ENCODE peak calls at places on chromosomes 12 and 14, in five cellular contexts. S, Q, W, P and H are unnamed samples.

GRCh38 chr12:81120961-81121360 is 43.1 kb downstream of the ACSS3 start:
- DNase-seq in P (no peak), W (peak), S (no peak), Q (no peak), H (no peak)

GRCh38 chr14:61418749-61419148 is 97.4 kb downstream of the PRKCH start:
- DNase-seq in Q (no peak), P (no peak), S (no peak), W (no peak), H (no peak)

GRCh38 chr12:110741795-110742717 is 635 bp downstream of the PPP1CC start:
- DNase-seq in P (no peak), S (peak), W (no peak), Q (peak), H (peak)

GRCh38 chr12:115456946-115457689 is 773.1 kb upstream of the TBX3 start:
- DNase-seq in S (no peak), Q (no peak), W (peak), P (no peak), H (no peak)

GRCh38 chr12:6199531-6200265 is 502 bp upstream of the CD9 start:
- DNase-seq in P (no peak), S (no peak), W (no peak), Q (no peak), H (no peak)

GRCh38 chr12:121793501-121793835 is at the start of gene RHOF:
- DNase-seq in S (no peak), Q (no peak), P (no peak), W (no peak), H (peak)

GRCh38 chr14:80100681-80101080 is 110.6 kb downstream of the DIO2 start:
- DNase-seq in Q (no peak), W (no peak), P (no peak), S (no peak), H (no peak)

GRCh38 chr12:124386661-124387509 is 92.0 kb downstream of the RFLNA start:
- DNase-seq in P (no peak), S (no peak), W (no peak), Q (no peak), H (peak)

GRCh38 chr12:30782316-30783173 is 27.8 kb upstream of the CAPRIN2 start:
- DNase-seq in Q (no peak), P (no peak), W (no peak), S (no peak), H (no peak)

GRCh38 chr12:2653461-2653965 is 141.3 kb upstream of the FKBP4 start:
- DNase-seq in Q (no peak), S (no peak), P (no peak), W (no peak), H (no peak)

GRCh38 chr14:51521764-51522163 is 129.9 kb upstream of the FRMD6 start:
- DNase-seq in Q (peak), P (no peak), S (peak), W (no peak), H (peak)

GRCh38 chr12:117098361-117099217 is 627 bp downstream of the TESC start:
- DNase-seq in S (no peak), W (no peak), P (no peak), Q (no peak), H (no peak)

GRCh38 chr14:81710232-81710845 is 176.7 kb upstream of the SEL1L start:
- DNase-seq in W (peak), P (peak), S (peak), Q (peak), H (peak)

GRCh38 chr12:23815810-23816209 is 133.7 kb downstream of the SOX5 start:
- DNase-seq in Q (no peak), S (no peak), P (no peak), W (no peak), H (no peak)

GRCh38 chr14:86574778-86575129 is 1044.8 kb downstream of the FLRT2 start:
- DNase-seq in P (no peak), W (no peak), S (no peak), Q (no peak), H (no peak)

GRCh38 chr14:54420478-54421116 is 20.6 kb downstream of the CNIH1 start:
- DNase-seq in W (peak), Q (peak), S (peak), P (no peak), H (peak)

GRCh38 chr12:52425466-52425865 is 8.7 kb downstream of the KRT75 start:
- DNase-seq in P (no peak), Q (no peak), S (no peak), W (no peak), H (no peak)

GRCh38 chr14:23123419-23123818 is 4.4 kb upstream of the CEBPE start:
- DNase-seq in S (no peak), Q (peak), P (no peak), W (no peak), H (no peak)

GRCh38 chr12:31785318-31785717 is 56.5 kb upstream of the AMN1 start:
- DNase-seq in P (no peak), S (no peak), W (no peak), Q (no peak), H (no peak)

GRCh38 chr12:31778687-31779086 is 49.9 kb upstream of the AMN1 start:
- DNase-seq in S (no peak), W (no peak), P (no peak), Q (no peak), H (no peak)

GRCh38 chr12:31781894-31782540 is 53.2 kb upstream of the AMN1 start:
- DNase-seq in W (no peak), P (no peak), S (no peak), Q (no peak), H (no peak)

GRCh38 chr12:31780096-31780495 is 51.3 kb upstream of the AMN1 start:
- DNase-seq in Q (no peak), S (no peak), W (no peak), P (no peak), H (no peak)

GRCh38 chr12:31783996-31784645 is 55.3 kb upstream of the AMN1 start:
- DNase-seq in Q (no peak), W (no peak), P (no peak), S (no peak), H (no peak)
- H2AFZ ChIP-seq in Q (no peak), W (no peak), P (no peak), S (no peak), H (no peak)

DNA sequence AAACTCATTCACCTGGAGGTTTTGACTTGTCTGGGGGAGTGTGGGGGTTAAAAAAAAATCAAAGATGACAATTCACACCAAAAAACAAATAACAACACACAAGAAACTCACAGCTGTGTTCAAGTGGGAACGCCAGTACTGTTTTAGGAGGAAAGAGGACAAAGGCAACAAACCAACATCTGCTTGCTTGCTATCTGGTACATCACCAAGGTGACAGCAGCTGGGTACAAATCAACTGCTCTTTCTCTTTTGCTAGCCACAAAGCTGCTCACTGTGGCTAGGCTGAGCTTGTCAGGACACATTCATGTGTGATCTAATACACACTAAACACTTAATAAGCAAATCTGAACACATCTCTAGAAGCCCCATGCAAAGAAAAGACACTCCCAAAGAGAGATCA is 128.0 kb upstream of the RAP1B start:
- DNase-seq in W (no peak), P (peak), S (no peak), Q (no peak), H (no peak)
- H2AFZ ChIP-seq in W (no peak), P (peak), S (no peak), Q (no peak), H (no peak)

GRCh38 chr12:40692617-40693502 is 621 bp downstream of the CNTN1 start:
- DNase-seq in W (no peak), S (no peak), P (no peak), Q (no peak), H (peak)
- H2AFZ ChIP-seq in W (no peak), S (peak), P (no peak), Q (no peak), H (peak)

GRCh38 chr14:101706509-101707284 is 54.8 kb upstream of the PPP2R5C start:
- DNase-seq in Q (no peak), S (no peak), W (no peak), P (no peak), H (no peak)

GRCh38 chr14:101707285-101707842 is 54.1 kb upstream of the PPP2R5C start:
- DNase-seq in S (peak), Q (peak), P (peak), W (peak), H (peak)

GRCh38 chr14:101707863-101708620 is 53.5 kb upstream of the PPP2R5C start:
- DNase-seq in W (no peak), Q (no peak), P (no peak), S (no peak), H (no peak)

GRCh38 chr14:101705733-101706508 is 55.6 kb upstream of the PPP2R5C start:
- DNase-seq in Q (peak), S (no peak), W (no peak), P (no peak), H (peak)

DNA sequence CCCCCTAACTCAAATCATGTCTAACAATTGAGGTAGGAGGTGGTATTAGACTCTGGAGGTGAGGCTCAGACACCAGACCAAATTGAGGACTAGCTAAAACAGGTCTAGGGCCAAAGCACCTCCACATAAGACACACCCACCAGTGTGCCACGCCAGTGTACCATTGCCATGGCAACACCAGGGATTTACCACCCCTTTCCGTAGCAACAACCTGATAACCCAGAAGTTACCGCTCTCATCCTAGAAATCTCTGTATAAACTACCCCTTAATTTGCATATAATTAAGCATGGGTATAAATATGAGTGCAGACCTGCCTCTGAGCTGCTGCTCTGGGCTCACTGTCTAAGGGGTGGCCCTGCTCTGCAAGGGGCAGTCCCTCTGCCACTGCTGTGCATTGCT is 57.4 kb upstream of the PPP2R5C start:
- DNase-seq in Q (no peak), P (no peak), W (no peak), S (no peak), H (no peak)
- H2AFZ ChIP-seq in Q (no peak), P (no peak), W (no peak), S (no peak), H (no peak)

GRCh38 chr14:103374121-103374520 is 11.1 kb upstream of the MARK3 start:
- DNase-seq in W (no peak), Q (no peak), P (no peak), S (no peak), H (no peak)

GRCh38 chr14:103370087-103370486 is 15.1 kb upstream of the MARK3 start:
- DNase-seq in Q (no peak), W (no peak), S (no peak), P (no peak), H (no peak)

GRCh38 chr14:103367995-103368394 is 17.2 kb upstream of the MARK3 start:
- DNase-seq in W (no peak), Q (no peak), P (no peak), S (peak), H (peak)

GRCh38 chr14:103372017-103372416 is 13.2 kb upstream of the MARK3 start:
- DNase-seq in P (no peak), S (no peak), W (no peak), Q (no peak), H (no peak)

DNA sequence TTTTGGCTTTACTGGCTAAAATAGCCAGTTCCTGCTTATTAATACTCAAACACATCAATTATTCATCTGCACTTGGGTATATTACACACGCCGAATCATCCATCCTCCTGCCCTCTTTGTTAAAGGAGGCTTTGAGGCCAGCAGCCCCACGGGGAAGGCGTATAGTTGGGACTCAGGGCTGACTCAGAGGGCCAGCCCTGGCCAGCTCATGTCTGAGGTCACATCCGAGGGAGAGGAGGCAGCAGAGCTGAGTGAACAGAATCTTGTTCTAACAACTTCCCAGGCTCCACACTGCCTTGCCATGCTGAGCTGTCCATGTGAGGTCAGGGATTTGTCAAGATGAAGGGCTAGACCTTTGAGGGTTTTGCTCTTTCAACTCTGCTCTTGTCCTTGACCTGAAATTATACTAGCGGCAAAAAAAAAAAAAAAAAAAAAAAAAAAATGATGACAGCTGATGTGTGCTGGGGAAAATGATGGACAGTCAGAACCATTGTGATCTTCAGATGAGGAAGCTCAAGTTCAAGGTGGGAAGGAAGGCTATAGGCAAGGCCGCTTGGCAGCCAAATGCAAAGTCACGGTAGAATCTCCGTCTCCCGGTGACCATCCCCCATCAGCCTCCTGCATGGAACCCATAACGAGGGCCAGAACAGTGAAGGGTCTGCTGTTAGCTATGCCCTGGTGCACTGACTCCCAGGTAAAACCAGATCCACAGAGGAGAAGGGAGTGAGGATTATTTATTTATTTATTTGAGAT is 12.5 kb upstream of the MARK3 start:
- DNase-seq in P (no peak), Q (peak), S (peak), W (peak), H (peak)
- H2AFZ ChIP-seq in P (no peak), Q (no peak), S (peak), W (no peak), H (peak)

DNA sequence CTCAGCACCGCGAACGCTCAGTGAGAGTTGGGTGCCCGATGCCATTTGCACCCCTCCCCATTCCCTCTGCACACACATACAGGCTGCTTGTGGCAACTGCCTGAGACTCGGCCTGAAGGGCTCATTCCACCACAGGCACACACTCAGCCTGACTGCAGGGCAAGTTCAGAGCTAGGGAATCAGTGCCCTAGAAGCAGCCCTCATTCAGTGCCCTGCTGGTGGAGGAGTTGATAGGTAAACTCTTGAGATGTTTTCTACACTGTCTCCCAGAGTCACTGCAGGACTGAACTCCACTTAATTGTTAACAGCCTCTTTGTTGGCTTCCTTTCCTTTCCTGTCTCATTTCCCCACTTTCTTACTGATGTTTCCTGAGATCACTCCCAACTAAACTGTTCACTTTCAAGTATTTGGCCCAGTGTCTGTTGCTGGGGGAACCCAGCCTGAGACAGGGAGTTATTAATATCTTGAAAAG is 16.9 kb downstream of the PPP1R36 start:
- DNase-seq in P (no peak), Q (no peak), S (no peak), W (no peak), H (peak)
- H2AFZ ChIP-seq in P (no peak), Q (peak), S (peak), W (no peak), H (peak)